ENCODE peak calls at places on chromosomes 16 and 17, in seven cellular contexts. K is MM.1S; R is neural progenitor cell; U is psoas muscle; E is PC-3; V is CD8-positive, alpha-beta T cell; Q is heart right ventricle. S is an unnamed sample.

GRCh38 chr17:5283531-5284315 is 1.6 kb downstream of the RABEP1 start:
- DNase-seq in K (no peak), R (peak; percentile 16), U (no peak), E (peak; percentile 51), V (no peak), Q (no peak), S (no peak)

GRCh38 chr17:30541802-30542201 is 64.6 kb downstream of the GOSR1 start:
- DNase-seq in K (no peak), R (no peak), U (no peak), E (no peak), V (no peak), Q (no peak), S (no peak)

GRCh38 chr16:84386044-84386443 is 17.7 kb downstream of the ATP2C2 start:
- DNase-seq in K (no peak), R (no peak), U (no peak), E (no peak), V (no peak), Q (no peak), S (no peak)

GRCh38 chr17:65362826-65363225 is 198.6 kb downstream of the AXIN2 start:
- DNase-seq in K (no peak), R (no peak), U (no peak), E (peak; percentile 99), V (no peak), Q (no peak), S (no peak)

GRCh38 chr17:68771867-68772515 is 170.8 kb upstream of the FAM20A start:
- DNase-seq in K (peak; percentile 77), R (peak; percentile 61), U (no peak), E (peak; percentile 81), V (no peak), Q (peak; percentile 29), S (no peak)

GRCh38 chr17:31489295-31490018 is 98.0 kb downstream of the RAB11FIP4 start:
- DNase-seq in K (no peak), R (peak; percentile 62), U (no peak), E (peak; percentile 6), V (no peak), Q (no peak), S (no peak)

GRCh38 chr16:74868501-74868900 is 93.9 kb upstream of the FA2H start:
- DNase-seq in K (no peak), R (peak; percentile 61), U (no peak), E (peak; percentile 24), V (no peak), Q (peak; percentile 16), S (no peak)

GRCh38 chr17:76585048-76585648 is 512 bp downstream of the ST6GALNAC2 start:
- DNase-seq in K (no peak), R (peak; percentile 70), U (peak; percentile 35), E (no peak), V (no peak), Q (no peak), S (no peak)

GRCh38 chr17:27408891-27409290 is 47.4 kb upstream of the KSR1 start:
- DNase-seq in K (no peak), R (no peak), U (no peak), E (no peak), V (no peak), Q (no peak), S (no peak)

GRCh38 chr16:8178271-8178670 is 412.0 kb downstream of the TMEM114 start:
- DNase-seq in K (no peak), R (no peak), U (no peak), E (no peak), V (no peak), Q (no peak), S (no peak)

GRCh38 chr16:549544-550263 is 10.5 kb upstream of the PRR35 start:
- DNase-seq in K (no peak), R (peak; percentile 33), U (no peak), E (no peak), V (no peak), Q (no peak), S (no peak)

GRCh38 chr16:19757026-19757425 is 39.0 kb downstream of the IQCK start:
- DNase-seq in K (no peak), R (no peak), U (no peak), E (no peak), V (no peak), Q (no peak), S (no peak)

GRCh38 chr16:89604764-89605163 is 8.7 kb upstream of the DPEP1 start:
- DNase-seq in K (no peak), R (no peak), U (no peak), E (no peak), V (no peak), Q (no peak), S (no peak)

GRCh38 chr16:48540222-48540900 is 69.6 kb downstream of the N4BP1 start:
- DNase-seq in K (no peak), R (no peak), U (no peak), E (no peak), V (no peak), Q (no peak), S (no peak)

GRCh38 chr16:82651921-82652601 is 25.3 kb downstream of the CDH13 start:
- DNase-seq in K (peak; percentile 53), R (no peak), U (no peak), E (no peak), V (no peak), Q (no peak), S (no peak)

GRCh38 chr17:2957631-2958286 is 105.6 kb downstream of the OR1D5 start:
- DNase-seq in K (no peak), R (no peak), U (no peak), E (no peak), V (no peak), Q (no peak), S (no peak)

GRCh38 chr16:79698341-79698753 is 97.8 kb upstream of the MAF start:
- DNase-seq in K (no peak), R (no peak), U (peak; percentile 24), E (no peak), V (no peak), Q (peak; percentile 69), S (no peak)

GRCh38 chr17:2397247-2398171 is 3.4 kb downstream of the MNT start:
- DNase-seq in K (no peak), R (no peak), U (no peak), E (no peak), V (no peak), Q (no peak), S (no peak)

GRCh38 chr17:15307686-15308085 is 33.7 kb downstream of the TEKT3 start:
- DNase-seq in K (no peak), R (no peak), U (peak; percentile 15), E (no peak), V (no peak), Q (no peak), S (no peak)
- H3K27ac ChIP-seq in K (no peak overlapping the region), R (no peak overlapping the region), U (peak overlapping the region; percentile 43), E (no peak overlapping the region), V (no peak overlapping the region), Q (no peak overlapping the region), S (no peak overlapping the region)

DNA sequence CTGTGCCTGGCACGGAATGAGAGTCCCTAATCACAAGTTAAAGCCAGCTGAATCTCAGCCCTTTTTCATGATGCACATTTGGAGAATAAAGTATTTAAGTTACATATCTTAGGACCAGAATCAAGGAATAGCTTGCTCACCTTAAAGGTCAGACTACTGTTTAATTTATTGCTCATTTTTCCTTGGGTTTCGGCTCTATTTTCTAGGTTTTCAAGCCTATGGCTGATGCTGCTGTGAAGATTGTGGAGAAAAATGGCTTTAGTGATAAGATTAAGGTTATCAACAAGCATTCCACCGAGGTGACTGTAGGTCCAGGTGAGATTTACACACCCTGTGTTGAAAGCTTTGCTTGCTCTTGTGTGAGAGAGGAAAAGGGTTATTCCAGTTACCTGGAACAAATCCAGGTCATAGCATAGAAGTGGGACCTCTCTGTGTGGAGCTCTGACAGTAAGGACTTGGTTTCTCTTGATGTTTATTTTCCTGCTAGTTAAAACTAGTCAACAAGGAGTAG is 18.1 kb downstream of the PRMT7 start:
- DNase-seq in K (no peak), R (no peak), U (no peak), E (no peak), V (no peak), Q (no peak), S (no peak)
- TF ChIP-seq CTCF in K (no peak), R (no peak), U (no peak), E (no peak), V (peak; percentile 40), Q (no peak), S (no peak)

GRCh38 chr16:73615256-73615655 is 567.3 kb upstream of the ZFHX3 start:
- DNase-seq in K (no peak), R (no peak), U (no peak), E (no peak), V (no peak), Q (no peak), S (no peak)

GRCh38 chr16:73616186-73616585 is 568.3 kb upstream of the ZFHX3 start:
- DNase-seq in K (peak; percentile 22), R (peak; percentile 43), U (no peak), E (no peak), V (no peak), Q (no peak), S (no peak)

GRCh38 chr16:73605309-73605708 is 557.4 kb upstream of the ZFHX3 start:
- DNase-seq in K (no peak), R (peak; percentile 57), U (no peak), E (no peak), V (no peak), Q (no peak), S (no peak)

GRCh38 chr16:73610160-73610559 is 562.2 kb upstream of the ZFHX3 start:
- DNase-seq in K (no peak), R (no peak), U (no peak), E (no peak), V (no peak), Q (no peak), S (no peak)

DNA sequence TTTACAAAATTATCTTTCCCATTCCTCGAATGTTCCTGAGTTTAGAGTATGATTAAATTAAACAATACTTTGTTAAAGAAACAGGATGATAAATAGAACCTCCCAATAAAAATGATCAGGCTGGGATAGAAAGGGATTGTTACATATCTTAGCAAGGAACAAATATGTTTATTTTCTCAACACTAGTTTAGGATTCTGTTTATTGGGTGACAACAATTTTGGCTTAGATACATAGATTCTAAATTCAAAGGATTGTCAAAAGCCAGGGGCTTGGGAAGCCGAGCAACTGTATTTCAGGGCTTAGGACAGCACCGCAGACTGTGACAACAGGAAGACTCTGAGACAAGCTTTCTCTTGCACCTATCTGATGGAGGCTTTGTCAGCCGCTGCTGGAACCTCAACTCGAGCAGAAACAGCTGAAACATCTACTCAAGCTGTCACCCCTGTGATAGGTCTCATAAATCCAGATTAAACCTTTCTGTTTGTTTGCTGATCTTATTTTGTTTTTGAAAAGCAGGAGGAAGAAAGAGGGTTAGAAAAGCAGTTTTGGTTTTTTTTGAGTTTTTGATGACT is 562.8 kb upstream of the ZFHX3 start:
- DNase-seq in K (no peak), R (peak; percentile 15), U (no peak), E (no peak), V (no peak), Q (no peak), S (no peak)
- H3K4me1 ChIP-seq in K (no peaks in the 10 kb centered on the region), R (peaks cover 29% of the 10 kb centered on the region), U (no peaks in the 10 kb centered on the region), E (no peaks in the 10 kb centered on the region), V (no peaks in the 10 kb centered on the region), Q (no peaks in the 10 kb centered on the region), S (no peaks in the 10 kb centered on the region)

DNA sequence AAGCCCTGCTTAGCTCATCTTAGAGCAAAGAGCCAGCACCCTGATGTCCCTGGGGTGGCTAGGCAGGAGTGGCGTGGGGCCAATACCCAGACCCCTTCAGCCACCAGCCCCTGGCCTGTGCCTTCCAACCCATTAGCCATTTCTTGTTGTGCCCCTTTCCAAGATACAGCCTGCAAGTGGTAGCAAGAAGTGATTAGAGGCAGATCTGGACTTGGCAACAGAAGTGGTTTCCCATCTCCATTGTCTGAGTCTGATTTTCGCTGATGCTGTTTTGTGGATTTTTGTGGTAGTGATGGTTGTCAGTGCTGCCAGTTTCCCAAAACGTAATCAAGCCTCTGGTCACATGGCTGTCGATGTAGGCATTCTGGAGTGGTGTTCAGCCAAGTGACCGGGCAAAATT is 25.7 kb downstream of the PLCD3 start:
- DNase-seq in K (no peak), R (no peak), U (no peak), E (no peak), V (no peak), Q (no peak), S (no peak)
- H3K27ac ChIP-seq in K (no peak overlapping the region), R (no peak overlapping the region), U (peak overlapping the region; percentile 51), E (no peak overlapping the region), V (no peak overlapping the region), Q (peak overlapping the region; percentile 94), S (peak overlapping the region; percentile 34)